ENCODE peak calls at places on chromosomes 12 and 14, in seven cellular contexts. G is CD8-positive, alpha-beta memory T cell; P is CD4-positive, CD25-positive, alpha-beta regulatory T cell; C is psoas muscle; D is Panc1; V is brain microvascular endothelial cell; F is dorsolateral prefrontal cortex. S is an unnamed sample. For H3K27me3, the result is how much of the 10 kb centered on the place peaks cover.

GRCh38 chr12:125183187-125184067 is 118.2 kb downstream of the AACS start:
- DNase-seq in D (peak), F (peak), C (peak), P (peak), G (peak), V (peak), S (peak)

GRCh38 chr12:851913-852312 is 97.6 kb downstream of the RAD52 start:
- DNase-seq in C (no peak), V (peak), G (no peak), P (no peak), F (no peak), D (no peak), S (no peak)

GRCh38 chr12:105878964-105879363 is 259.8 kb downstream of the NUAK1 start:
- DNase-seq in C (no peak), P (no peak), D (no peak), V (no peak), G (no peak), F (no peak), S (no peak)

GRCh38 chr12:117236456-117237001 is 46.3 kb upstream of the FBXO21 start:
- DNase-seq in G (peak), V (peak), D (peak), F (peak), P (peak), C (peak), S (peak)

GRCh38 chr12:112252184-112252583 is 126.8 kb downstream of the TRAFD1 start:
- DNase-seq in D (no peak), G (no peak), V (peak), P (no peak), C (no peak), F (no peak), S (no peak)

GRCh38 chr14:94936901-94937321 is 167.0 kb upstream of the GSC start:
- DNase-seq in V (no peak), D (no peak), F (peak), P (no peak), G (no peak), C (peak), S (no peak)

GRCh38 chr12:123126294-123127144 is 24.4 kb downstream of the PITPNM2 start:
- DNase-seq in F (no peak), D (peak), P (no peak), V (peak), C (peak), G (no peak), S (no peak)

GRCh38 chr12:7439579-7440505 is 4.1 kb downstream of the CD163L1 start:
- DNase-seq in D (no peak), V (peak), P (no peak), C (peak), G (peak), F (no peak), S (peak)

GRCh38 chr14:40936861-40937260 is 669.8 kb upstream of the LRFN5 start:
- DNase-seq in V (no peak), F (no peak), P (no peak), G (no peak), D (no peak), C (no peak), S (no peak)

GRCh38 chr12:38144601-38145436 is 171.8 kb upstream of the ALG10B start:
- DNase-seq in G (no peak), V (no peak), F (no peak), C (no peak), D (no peak), P (no peak), S (no peak)

GRCh38 chr12:80509781-80510556 is 65.9 kb downstream of the PTPRQ start:
- DNase-seq in G (no peak), V (peak), D (no peak), P (no peak), C (no peak), F (no peak), S (peak)

GRCh38 chr12:112901271-112901670 is 5.5 kb upstream of the OAS1 start:
- DNase-seq in P (no peak), F (no peak), C (no peak), D (no peak), G (no peak), V (no peak), S (peak)

GRCh38 chr12:4978737-4979136 is 64.9 kb upstream of the KCNA5 start:
- DNase-seq in D (no peak), F (peak), V (no peak), G (no peak), P (no peak), C (no peak), S (no peak)

GRCh38 chr14:96176811-96177211 is 27.8 kb upstream of the BDKRB2 start:
- DNase-seq in P (no peak), G (no peak), F (no peak), D (no peak), V (peak), C (peak), S (no peak)

GRCh38 chr12:44422559-44422958 is 453.6 kb downstream of the NELL2 start:
- DNase-seq in P (no peak), F (no peak), G (no peak), C (no peak), V (no peak), D (no peak), S (no peak)

GRCh38 chr14:53851394-53852056 is 105.1 kb downstream of the BMP4 start:
- DNase-seq in C (no peak), V (no peak), D (no peak), P (no peak), G (no peak), F (no peak), S (no peak)

GRCh38 chr14:59631237-59631636 is 54.6 kb upstream of the CCDC175 start:
- DNase-seq in F (no peak), C (no peak), D (no peak), P (no peak), V (no peak), G (no peak), S (no peak)

GRCh38 chr14:81435578-81436295 is 35.6 kb upstream of the STON2 start:
- DNase-seq in G (no peak), C (peak), F (peak), P (peak), D (no peak), V (no peak), S (peak)

GRCh38 chr14:74634481-74634880 is 22.4 kb upstream of the LTBP2 start:
- DNase-seq in P (no peak), C (no peak), F (no peak), G (no peak), D (no peak), V (no peak), S (no peak)

GRCh38 chr12:95918194-95918993 is 24.0 kb downstream of the CCDC38 start:
- DNase-seq in D (peak), V (peak), P (peak), F (no peak), G (peak), C (no peak), S (peak)

GRCh38 chr12:96047151-96047620 is 11.8 kb upstream of the LTA4H start:
- DNase-seq in F (no peak), D (no peak), G (no peak), C (no peak), V (no peak), P (no peak), S (no peak)

GRCh38 chr14:71418591-71419245 is 511.5 kb downstream of the PCNX1 start:
- DNase-seq in G (no peak), P (no peak), C (no peak), V (no peak), D (no peak), F (no peak), S (no peak)

GRCh38 chr12:52206309-52207040 is 14.7 kb upstream of the KRT80 start:
- DNase-seq in V (no peak), C (no peak), D (no peak), G (peak), F (no peak), P (no peak), S (peak)

GRCh38 chr14:92863281-92863680 is 59.7 kb upstream of the CHGA start:
- DNase-seq in V (no peak), C (no peak), D (no peak), F (no peak), P (no peak), G (no peak), S (no peak)

GRCh38 chr12:49671051-49671765 is 36.0 kb downstream of the FMNL3 start:
- DNase-seq in V (no peak), P (peak), D (no peak), G (peak), F (no peak), C (no peak), S (no peak)

GRCh38 chr14:53921027-53921426 is 35.6 kb downstream of the BMP4 start:
- DNase-seq in G (no peak), V (no peak), F (no peak), C (no peak), P (no peak), D (no peak), S (no peak)

GRCh38 chr12:76558684-76559276 is 791 bp downstream of the OSBPL8 start:
- DNase-seq in C (peak), P (peak), G (peak), F (peak), D (no peak), V (no peak), S (peak)

GRCh38 chr14:105012171-105012985 is 8.5 kb downstream of the CDCA4 start:
- DNase-seq in F (no peak), C (no peak), G (no peak), D (no peak), P (no peak), V (no peak), S (peak)

GRCh38 chr12:6961695-6962284 is 8.7 kb downstream of the PHB2 start:
- DNase-seq in V (peak), D (no peak), C (peak), G (no peak), P (no peak), F (no peak), S (peak)

GRCh38 chr12:123720141-123720814 is 8.1 kb downstream of the ATP6V0A2 start:
- DNase-seq in C (no peak), F (no peak), V (no peak), P (no peak), D (no peak), G (no peak), S (no peak)

GRCh38 chr14:78608998-78609787 is 439.0 kb downstream of the NRXN3 start:
- DNase-seq in D (no peak), G (no peak), P (no peak), C (no peak), V (no peak), F (no peak), S (no peak)

GRCh38 chr12:106049105-106049504 is 89.6 kb downstream of the NUAK1 start:
- DNase-seq in F (peak), V (no peak), P (no peak), D (no peak), C (no peak), G (no peak), S (peak)

GRCh38 chr14:35741345-35742031 is 67.6 kb downstream of the RALGAPA1 start:
- DNase-seq in C (no peak), P (no peak), V (no peak), D (no peak), G (no peak), F (no peak), S (no peak)

GRCh38 chr12:39866135-39866534 is 239.7 kb downstream of the SLC2A13 start:
- DNase-seq in G (no peak), P (no peak), F (no peak), C (no peak), D (no peak), V (no peak), S (no peak)

GRCh38 chr14:68305738-68306137 is 486.2 kb downstream of the RAD51B start:
- DNase-seq in C (no peak), V (no peak), G (no peak), D (no peak), F (no peak), P (no peak), S (no peak)

GRCh38 chr12:125192690-125193221 is 127.5 kb downstream of the AACS start:
- DNase-seq in F (no peak), G (no peak), C (no peak), V (no peak), P (no peak), D (no peak), S (no peak)

GRCh38 chr12:570949-571794 is 92.1 kb downstream of the NINJ2 start:
- DNase-seq in G (peak), D (peak), C (peak), V (no peak), P (no peak), F (no peak), S (no peak)

DNA sequence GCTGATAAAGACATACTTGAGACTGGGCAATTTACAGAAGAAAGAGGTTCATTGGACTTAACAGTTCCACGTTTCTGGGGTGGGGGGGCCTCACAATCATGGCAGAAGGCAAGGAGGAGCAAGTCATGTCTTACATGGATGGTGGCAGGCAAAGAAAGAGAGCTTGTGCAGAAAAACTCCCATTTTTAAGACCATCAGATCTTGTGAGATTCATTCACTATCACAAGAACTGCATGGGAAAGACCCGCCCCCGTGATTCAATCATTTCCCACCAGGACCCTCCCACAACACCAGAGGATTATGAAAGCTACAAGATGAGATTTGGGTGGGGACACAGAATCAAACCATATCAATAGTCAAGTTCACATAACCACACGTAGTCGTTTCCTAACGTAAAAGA is 85.5 kb downstream of the USP15 start:
- DNase-seq in C (no peak), P (no peak), D (no peak), F (no peak), G (no peak), V (no peak), S (no peak)
- H3K27me3 ChIP-seq in C (under half), P (under half), D (under half), F (under half), G (under half), V (under half), S (under half)

DNA sequence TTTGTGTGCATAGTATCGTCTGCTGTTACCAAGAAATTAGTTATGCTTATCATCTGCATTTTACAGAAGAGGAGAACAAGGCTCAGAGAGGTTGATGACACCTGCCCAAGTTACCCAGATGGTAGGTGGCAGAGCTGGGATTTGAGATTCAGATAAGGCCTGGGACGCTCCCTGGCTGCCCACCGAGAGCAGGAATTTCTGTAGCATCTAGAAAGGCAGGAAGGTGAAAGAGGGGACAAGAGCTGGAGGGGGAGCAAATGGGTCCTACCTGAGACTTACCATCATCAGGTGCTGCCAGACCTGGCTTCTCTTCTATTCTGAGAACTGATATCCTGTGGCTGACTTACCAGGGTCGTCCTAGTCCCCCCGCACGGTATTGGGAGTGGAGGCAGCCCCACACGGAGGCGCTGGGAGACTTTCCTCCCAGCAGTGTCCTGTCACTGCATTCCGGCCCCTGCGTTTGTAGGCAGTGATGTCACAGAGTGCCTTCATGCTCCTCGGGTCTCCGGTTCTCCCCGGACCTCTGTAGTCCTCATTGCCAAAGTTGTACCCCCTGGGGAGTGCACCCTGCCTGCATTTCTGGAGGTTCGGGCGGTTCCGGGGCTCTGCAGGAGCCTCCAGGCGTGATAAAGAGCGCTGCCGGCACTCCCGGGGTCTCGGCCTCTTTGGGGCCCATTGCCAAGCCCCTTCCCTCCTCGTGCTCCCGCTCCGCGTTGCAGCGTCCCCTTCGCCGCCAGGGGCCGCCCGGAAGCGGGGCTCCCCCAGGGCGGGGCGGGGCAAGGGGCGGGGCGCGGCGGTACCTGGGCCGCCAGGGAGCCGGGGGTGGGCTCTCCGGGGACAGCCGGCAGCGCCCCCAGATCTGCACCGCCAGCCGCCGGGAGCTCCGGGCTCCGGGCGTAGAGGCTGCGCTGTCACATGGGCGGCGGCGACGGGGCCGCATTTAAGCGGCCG is at the start of gene CABP1:
- DNase-seq in F (peak), P (peak), C (no peak), V (no peak), D (no peak), G (peak), S (peak)
- H3K27me3 ChIP-seq in F (under half), P (under half), C (under half), V (under half), D (under half), G (under half), S (under half)

GRCh38 chr12:130169256-130169655 is 7.0 kb downstream of the FZD10 start:
- DNase-seq in D (no peak), G (no peak), F (no peak), C (no peak), V (no peak), P (no peak), S (no peak)
- H3K27me3 ChIP-seq in D (under half), G (under half), F (half or more), C (under half), V (under half), P (under half), S (under half)

GRCh38 chr12:129903956-129904769 is at the start of gene TMEM132D:
- DNase-seq in P (no peak), F (peak), V (no peak), D (no peak), G (no peak), C (no peak), S (no peak)
- H3K27me3 ChIP-seq in P (under half), F (under half), V (under half), D (under half), G (under half), C (under half), S (under half)

DNA sequence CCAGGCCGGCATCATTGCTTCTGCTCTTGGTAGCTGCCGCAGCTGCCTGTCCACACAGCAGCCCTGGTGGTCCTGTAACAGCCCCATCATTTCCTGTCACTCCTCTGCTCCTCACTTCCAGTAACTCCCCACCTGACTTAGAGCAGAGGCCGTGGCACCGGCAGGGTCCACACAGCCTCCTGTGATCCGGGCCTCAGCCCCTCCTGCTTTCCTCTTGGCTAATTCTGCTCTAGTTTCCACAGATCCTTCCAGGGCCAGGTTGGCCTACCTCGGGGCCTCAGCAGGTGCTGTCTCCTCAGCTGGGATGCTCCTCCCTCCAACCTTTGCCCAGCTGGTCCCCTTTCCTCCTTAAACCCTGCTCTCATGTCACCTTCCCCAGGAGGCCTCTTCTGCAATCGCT is 80.2 kb downstream of the FZD10 start:
- DNase-seq in V (no peak), F (no peak), C (no peak), D (no peak), P (no peak), G (no peak), S (no peak)
- H3K27me3 ChIP-seq in V (under half), F (under half), C (under half), D (under half), P (under half), G (under half), S (under half)

DNA sequence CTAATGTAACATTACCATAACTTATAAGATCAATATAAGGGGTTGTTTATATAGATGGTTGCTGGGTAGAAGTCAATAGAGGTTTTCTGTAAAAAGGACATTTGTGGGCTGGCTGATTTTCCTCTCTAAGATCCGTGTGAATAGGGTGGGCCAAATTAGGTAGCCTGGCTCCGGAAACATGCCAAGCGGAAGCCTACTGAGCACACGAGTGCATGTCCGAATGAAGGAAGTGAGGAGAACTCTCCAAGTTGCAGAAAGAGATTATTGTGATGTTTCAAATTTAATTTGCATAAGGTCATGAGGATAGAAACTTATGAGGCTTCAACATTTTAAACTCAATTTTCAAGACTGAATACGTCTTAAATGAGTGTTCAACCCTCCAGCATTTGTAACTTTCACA is 356.7 kb downstream of the SNAPC1 start:
- DNase-seq in D (no peak), V (no peak), F (no peak), G (no peak), P (no peak), C (no peak), S (no peak)
- H3K27me3 ChIP-seq in D (under half), V (under half), F (under half), G (under half), P (under half), C (half or more), S (half or more)

GRCh38 chr12:119781804-119782203 is 95.3 kb downstream of the CIT start:
- DNase-seq in C (no peak), G (no peak), V (no peak), D (no peak), F (no peak), P (no peak), S (no peak)

GRCh38 chr12:119783787-119784186 is 93.3 kb downstream of the CIT start:
- DNase-seq in V (no peak), P (no peak), C (no peak), G (no peak), F (no peak), D (no peak), S (no peak)

GRCh38 chr12:119786539-119786938 is 90.6 kb downstream of the CIT start:
- DNase-seq in C (no peak), F (peak), D (no peak), V (no peak), G (no peak), P (no peak), S (no peak)

GRCh38 chr12:119780786-119781434 is 96.2 kb downstream of the CIT start:
- DNase-seq in G (no peak), F (no peak), V (peak), P (no peak), C (peak), D (no peak), S (peak)

GRCh38 chr12:119784673-119785072 is 92.4 kb downstream of the CIT start:
- DNase-seq in G (no peak), C (no peak), V (no peak), P (no peak), D (no peak), F (no peak), S (no peak)
- H3K27me3 ChIP-seq in G (under half), C (under half), V (under half), P (under half), D (under half), F (under half), S (under half)

S was measured in BE2C.